ENCODE peak calls at places on chromosomes 4 and X, in six cellular contexts. C is HCEC 1CT, M is cortex of kidney, L is neuronal stem cell, N is osteoblast, U is left cardiac atrium. R is an unnamed sample.

GRCh38 chrX:55908685-55909212 is 191.2 kb downstream of the RRAGB start:
- DNase-seq in C (no peak), M (no peak), L (peak; percentile 3), N (no peak), U (no peak), R (no peak)

GRCh38 chrX:14864626-14865025 is 8.2 kb downstream of the FANCB start:
- DNase-seq in C (peak; percentile 55), M (no peak), L (no peak), N (peak; percentile 21), U (no peak), R (no peak)

GRCh38 chr4:167119392-167119791 is 114.9 kb downstream of the SPOCK3 start:
- DNase-seq in C (no peak), M (no peak), L (no peak), N (no peak), U (no peak), R (no peak)

GRCh38 chr4:185712350-185713024 is 99.5 kb downstream of the SORBS2 start:
- DNase-seq in C (no peak), M (no peak), L (no peak), N (no peak), U (no peak), R (no peak)

GRCh38 chr4:15779336-15779735 is 1.2 kb downstream of the CD38 start:
- DNase-seq in C (peak; percentile 28), M (no peak), L (peak; percentile 36), N (peak; percentile 86), U (peak; percentile 50), R (no peak)

GRCh38 chrX:136656596-136656995 is 8.6 kb downstream of the CD40LG start:
- DNase-seq in C (no peak), M (no peak), L (no peak), N (no peak), U (no peak), R (no peak)

GRCh38 chr4:113347245-113347644 is 297.8 kb downstream of the ANK2 start:
- DNase-seq in C (no peak), M (no peak), L (no peak), N (no peak), U (no peak), R (no peak)

GRCh38 chrX:153816821-153817220 is 13.5 kb downstream of the PDZD4 start:
- DNase-seq in C (no peak), M (no peak), L (no peak), N (peak; percentile 84), U (no peak), R (no peak)

GRCh38 chr4:182906786-182907185 is 10.4 kb downstream of the DCTD start:
- DNase-seq in C (no peak), M (no peak), L (no peak), N (no peak), U (no peak), R (no peak)

GRCh38 chrX:136711147-136711546 is 63.2 kb downstream of the CD40LG start:
- DNase-seq in C (peak; percentile 21), M (no peak), L (no peak), N (no peak), U (peak; percentile 42), R (no peak)